ENCODE peak calls at places on chromosome 3, in seven cellular contexts. E is GM23248; C is nephron progenitor cell; A is AG08396; L is GF-D8; S is GDM1; U is activated naive CD4-positive, alpha-beta T cell. O is an unnamed sample.

GRCh38 chr3:110413807-110414748 is 657.5 kb upstream of the NECTIN3 start:
- DNase-seq in S (no peak), C (no peak), A (peak), L (no peak), E (peak), U (no peak), O (peak)

GRCh38 chr3:188026191-188026968 is 127.6 kb upstream of the LPP start:
- DNase-seq in L (no peak), E (no peak), U (no peak), S (no peak), C (peak), A (no peak), O (no peak)

GRCh38 chr3:52893723-52894122 is 3.6 kb downstream of the STIMATE start:
- DNase-seq in E (no peak), A (no peak), L (no peak), C (no peak), U (no peak), S (no peak), O (no peak)

GRCh38 chr3:133527306-133527705 is 46.2 kb upstream of the CDV3 start:
- DNase-seq in C (no peak), S (no peak), U (no peak), E (peak), L (no peak), A (no peak), O (no peak)

GRCh38 chr3:15800780-15801179 is 3.0 kb upstream of the ANKRD28 start:
- DNase-seq in E (no peak), L (peak), C (no peak), A (no peak), U (no peak), S (no peak), O (no peak)

GRCh38 chr3:193593666-193594025 is 638 bp downstream of the OPA1 start:
- DNase-seq in C (peak), S (no peak), U (peak), E (peak), A (peak), L (no peak), O (peak)

GRCh38 chr3:155243512-155243921 is 50.0 kb downstream of the STRIT1 start:
- DNase-seq in C (no peak), U (no peak), E (peak), A (peak), S (no peak), L (no peak), O (peak)

GRCh38 chr3:167866321-167866720 is 130.8 kb downstream of the SERPINI1 start:
- DNase-seq in S (no peak), A (no peak), E (peak), U (no peak), C (no peak), L (peak), O (no peak)

GRCh38 chr3:29503969-29504368 is 223.1 kb downstream of the RBMS3 start:
- DNase-seq in S (no peak), E (no peak), C (no peak), U (no peak), A (peak), L (no peak), O (no peak)

GRCh38 chr3:9866639-9867038 is 13.4 kb downstream of the CIDEC start:
- DNase-seq in S (no peak), E (no peak), C (no peak), U (no peak), A (no peak), L (no peak), O (no peak)

O was measured in ELR.